ENCODE peak calls at places on chromosomes 7 and 10, in four cellular contexts. B is lung, O is GM04503, T is NCI-H1092. R is an unnamed sample.

GRCh38 chr10:34827087-34827766 is 12.1 kb upstream of the PARD3 start:
- DNase-seq in B (no peak), O (no peak), T (no peak), R (no peak)

GRCh38 chr10:34397324-34397723 is 417.8 kb downstream of the PARD3 start:
- DNase-seq in B (no peak), O (peak), T (no peak), R (no peak)

GRCh38 chr10:36448760-36449681 is 676.4 kb upstream of the ANKRD30A start:
- DNase-seq in B (no peak), O (no peak), T (no peak), R (no peak)

GRCh38 chr7:49127359-49127848 is 203.1 kb downstream of the CDC14C start:
- DNase-seq in B (no peak), O (no peak), T (no peak), R (no peak)

GRCh38 chr10:112713411-112713810 is 236.6 kb upstream of the TCF7L2 start:
- DNase-seq in B (no peak), O (no peak), T (no peak), R (no peak)

GRCh38 chr10:129963831-129964501 is at the start of gene EBF3:
- DNase-seq in B (no peak), O (no peak), T (peak), R (no peak)

GRCh38 chr10:50623299-50624153 is at the start of gene SGMS1:
- DNase-seq in B (peak), O (peak), T (peak), R (no peak)

GRCh38 chr7:120400806-120401455 is 128.0 kb downstream of the KCND2 start:
- DNase-seq in B (no peak), O (no peak), T (no peak), R (no peak)

GRCh38 chr10:97517778-97518561 is 19.2 kb downstream of the UBTD1 start:
- DNase-seq in B (no peak), O (no peak), T (no peak), R (no peak)

GRCh38 chr7:77413861-77414424 is 2.2 kb downstream of the GSAP start:
- DNase-seq in B (no peak), O (no peak), T (no peak), R (no peak)

GRCh38 chr10:110408943-110409342 is 88.8 kb upstream of the DUSP5 start:
- DNase-seq in B (no peak), O (no peak), T (no peak), R (no peak)

GRCh38 chr10:5942471-5942870 is 34.9 kb downstream of the IL15RA start:
- DNase-seq in B (peak), O (no peak), T (no peak), R (no peak)

GRCh38 chr10:68526634-68527132 is 640 bp downstream of the SLC25A16 start:
- DNase-seq in B (no peak), O (no peak), T (no peak), R (no peak)

GRCh38 chr7:104848386-104848990 is 165.5 kb upstream of the KMT2E start:
- DNase-seq in B (peak), O (peak), T (peak), R (peak)

GRCh38 chr10:44706745-44707144 is 204.4 kb upstream of the TMEM72 start:
- DNase-seq in B (no peak), O (peak), T (no peak), R (peak)

R was measured in HFF-Myc.